ENCODE peak calls at places on chromosomes 2 and 18, in four cellular contexts. M, Y, C and F are unnamed samples.

GRCh38 chr2:175207741-175208438 is 26.4 kb upstream of the ATP5MC3 start:
- DNase-seq in M (no peak), Y (peak), C (peak), F (no peak)

GRCh38 chr2:144514731-144515424 is 5.0 kb downstream of the ZEB2 start:
- DNase-seq in M (no peak), Y (no peak), C (no peak), F (no peak)

GRCh38 chr2:183244300-183244849 is 120.1 kb downstream of the NUP35 start:
- DNase-seq in M (no peak), Y (peak), C (no peak), F (no peak)

GRCh38 chr2:140526575-140526974 is 1604.2 kb downstream of the LRP1B start:
- DNase-seq in M (no peak), Y (no peak), C (no peak), F (no peak)

GRCh38 chr2:199692489-199692888 is 158.5 kb downstream of the FTCDNL1 start:
- DNase-seq in M (no peak), Y (peak), C (no peak), F (no peak)

GRCh38 chr2:227597993-227598392 is 700 bp upstream of the SCYGR2 start:
- DNase-seq in M (no peak), Y (no peak), C (no peak), F (no peak)

GRCh38 chr18:55585586-55586521 is 2.1 kb downstream of the TCF4 start:
- DNase-seq in M (no peak), Y (no peak), C (no peak), F (no peak)

GRCh38 chr2:238169021-238169707 is 10.4 kb downstream of the ERFE start:
- DNase-seq in M (peak), Y (peak), C (no peak), F (peak)

GRCh38 chr2:167292430-167293171 is 404.3 kb downstream of the XIRP2 start:
- DNase-seq in M (peak), Y (peak), C (peak), F (peak)

GRCh38 chr18:61669320-61669719 is 223.5 kb downstream of the RNF152 start:
- DNase-seq in M (no peak), Y (no peak), C (no peak), F (no peak)

GRCh38 chr18:14941256-14941655 is 193.3 kb downstream of the ANKRD30B start:
- DNase-seq in M (no peak), Y (no peak), C (no peak), F (no peak)

GRCh38 chr2:201965550-201965949 is 68.1 kb upstream of the FZD7 start:
- DNase-seq in M (no peak), Y (no peak), C (no peak), F (no peak)

GRCh38 chr2:207676827-207677354 is 34.5 kb upstream of the CCNYL1 start:
- DNase-seq in M (no peak), Y (peak), C (no peak), F (no peak)

GRCh38 chr2:9228088-9228751 is 21.6 kb downstream of the ASAP2 start:
- DNase-seq in M (no peak), Y (no peak), C (no peak), F (no peak)

GRCh38 chr2:236073867-236074655 is 94.1 kb downstream of the GBX2 start:
- DNase-seq in M (no peak), Y (no peak), C (no peak), F (no peak)

GRCh38 chr2:129402076-129402475 is 577.4 kb upstream of the RAB6C start:
- DNase-seq in M (no peak), Y (no peak), C (no peak), F (no peak)

GRCh38 chr2:96788393-96789244 is 27.4 kb upstream of the CNNM3 start:
- DNase-seq in M (no peak), Y (peak), C (no peak), F (peak)

GRCh38 chr2:241473399-241473798 is 35.0 kb downstream of the STK25 start:
- DNase-seq in M (no peak), Y (no peak), C (no peak), F (no peak)

GRCh38 chr2:2668681-2669265 is 337.7 kb upstream of the MYT1L start:
- DNase-seq in M (no peak), Y (no peak), C (no peak), F (peak)

GRCh38 chr2:38875227-38875575 is 533 bp downstream of the DHX57 start:
- DNase-seq in M (no peak), Y (no peak), C (no peak), F (no peak)

GRCh38 chr2:179593323-179593722 is 268.1 kb downstream of the ZNF385B start:
- DNase-seq in M (no peak), Y (no peak), C (no peak), F (no peak)

GRCh38 chr18:55031979-55032378 is 72.7 kb upstream of the CCDC68 start:
- DNase-seq in M (no peak), Y (peak), C (no peak), F (no peak)

GRCh38 chr18:24404591-24404990 is 7.0 kb upstream of the OSBPL1A start:
- DNase-seq in M (no peak), Y (no peak), C (no peak), F (no peak)

GRCh38 chr18:24400587-24400986 is 3.0 kb upstream of the OSBPL1A start:
- DNase-seq in M (no peak), Y (no peak), C (no peak), F (no peak)

GRCh38 chr18:24398515-24398914 is 891 bp upstream of the OSBPL1A start:
- DNase-seq in M (no peak), Y (peak), C (no peak), F (no peak)

GRCh38 chr18:24402209-24402785 is 4.7 kb upstream of the OSBPL1A start:
- DNase-seq in M (no peak), Y (no peak), C (no peak), F (no peak)

DNA sequence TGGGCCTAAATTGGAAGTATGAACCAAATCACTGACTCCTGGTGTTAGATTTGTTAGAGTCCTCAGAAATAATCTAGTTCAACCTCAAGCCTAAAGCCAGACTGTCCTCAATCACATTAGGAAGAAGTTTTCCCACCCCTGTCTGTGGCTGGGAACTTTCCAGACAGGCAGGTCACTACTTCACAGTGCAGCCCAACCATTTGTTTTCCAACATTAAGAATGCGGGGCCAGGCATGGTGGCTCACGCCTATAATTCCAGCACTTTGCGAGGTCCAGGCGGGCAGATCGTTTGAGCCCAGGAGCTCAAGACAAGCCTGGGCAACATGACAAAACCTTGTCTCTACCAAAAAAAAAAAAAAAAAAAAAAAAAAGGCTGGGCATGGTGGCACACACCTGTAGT is 5.5 kb upstream of the OSBPL1A start:
- DNase-seq in M (no peak), Y (no peak), C (no peak), F (no peak)
- TF ChIP-seq POLR2A in M (no peak), Y (no peak), C (no peak), F (no peak)

DNA sequence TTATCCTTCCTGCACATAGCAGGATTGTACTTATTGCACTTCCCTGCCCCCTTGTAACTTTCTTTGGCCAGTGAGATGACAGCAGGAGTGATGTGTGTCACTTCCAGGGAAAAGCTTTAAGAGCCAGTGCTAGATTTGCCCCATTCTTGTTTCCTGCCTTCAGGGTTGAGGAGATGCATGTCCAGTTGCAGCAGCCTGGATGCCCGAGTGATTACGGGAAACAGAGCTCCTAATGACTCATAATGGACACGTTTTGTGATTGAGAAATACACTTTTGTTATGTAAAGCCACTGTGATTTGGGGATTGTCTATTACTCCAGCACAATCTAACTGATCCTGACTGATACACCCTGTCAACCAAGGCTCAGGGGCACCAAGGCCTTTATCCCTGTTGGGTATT is 5.0 kb upstream of the TET3 start:
- DNase-seq in M (no peak), Y (peak), C (no peak), F (no peak)
- H3K27ac ChIP-seq in M (no peak), Y (no peak), C (no peak), F (no peak)

DNA sequence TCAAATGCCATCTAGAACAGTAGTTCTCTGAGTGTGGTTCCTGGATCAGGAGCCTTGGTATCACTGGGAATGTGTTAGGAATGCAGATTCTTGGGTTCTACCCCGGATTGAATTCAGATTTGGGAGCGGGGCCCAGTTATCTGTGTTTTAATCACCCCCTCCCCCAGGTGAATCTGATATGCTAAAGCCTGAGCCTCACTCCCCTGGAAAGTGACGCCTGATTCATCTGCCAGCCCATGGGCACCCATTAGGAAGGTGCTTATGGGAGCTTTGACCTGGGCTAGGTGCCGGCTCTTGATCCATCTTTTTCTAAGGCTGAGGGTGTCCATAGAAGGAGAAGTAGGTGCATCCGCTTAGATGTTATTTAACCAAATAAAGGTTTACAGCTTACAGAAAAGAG is 199.4 kb downstream of the NEDD4L start:
- DNase-seq in M (no peak), Y (no peak), C (no peak), F (no peak)
- H3K4me3 ChIP-seq in M (no peak), Y (no peak), C (no peak), F (no peak)

DNA sequence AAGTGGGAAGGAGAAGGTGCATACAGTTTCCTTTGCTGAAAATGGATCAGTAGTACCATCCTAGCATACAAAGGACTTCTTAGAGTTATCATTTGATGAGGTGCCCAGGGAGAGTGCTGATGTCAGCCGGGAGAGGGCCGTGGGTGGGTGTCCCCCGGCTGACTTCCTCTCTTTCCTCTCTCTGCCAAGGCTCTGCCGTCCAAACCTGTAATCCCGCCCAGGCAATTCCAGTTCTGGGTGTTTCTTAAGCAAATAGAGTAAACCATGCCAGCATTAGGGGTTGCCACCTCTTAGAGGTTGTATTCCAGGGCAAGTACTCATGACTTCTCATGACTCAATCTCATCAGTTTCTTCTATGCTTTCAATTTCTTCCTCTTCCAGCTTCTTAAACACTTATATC is 117.2 kb downstream of the GATA6 start:
- DNase-seq in M (no peak), Y (peak), C (peak), F (no peak)
- TF ChIP-seq POLR2A in M (no peak), Y (no peak), C (no peak), F (no peak)

DNA sequence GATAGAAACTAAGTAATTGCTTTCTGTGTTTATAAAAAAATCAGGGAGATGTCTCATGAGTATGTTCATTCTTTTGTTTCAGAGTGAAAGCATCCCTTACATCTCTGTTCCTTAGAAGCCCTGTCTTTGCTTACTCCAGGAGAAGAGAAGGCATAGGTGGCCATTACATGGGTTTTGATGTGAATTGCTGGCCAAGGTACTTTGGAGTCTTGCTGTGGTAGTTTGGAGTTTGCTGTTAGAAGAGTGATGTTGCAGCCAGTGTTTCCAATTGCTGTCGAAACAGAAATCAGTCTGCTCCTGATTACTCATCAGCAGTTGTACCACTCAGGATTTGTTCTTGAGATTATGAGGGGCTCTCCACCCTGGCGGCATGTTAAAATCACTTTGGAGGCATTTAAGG is 97.8 kb upstream of the KLHL14 start:
- DNase-seq in M (no peak), Y (no peak), C (no peak), F (no peak)
- H3K27ac ChIP-seq in M (no peak), Y (no peak), C (no peak), F (no peak)

DNA sequence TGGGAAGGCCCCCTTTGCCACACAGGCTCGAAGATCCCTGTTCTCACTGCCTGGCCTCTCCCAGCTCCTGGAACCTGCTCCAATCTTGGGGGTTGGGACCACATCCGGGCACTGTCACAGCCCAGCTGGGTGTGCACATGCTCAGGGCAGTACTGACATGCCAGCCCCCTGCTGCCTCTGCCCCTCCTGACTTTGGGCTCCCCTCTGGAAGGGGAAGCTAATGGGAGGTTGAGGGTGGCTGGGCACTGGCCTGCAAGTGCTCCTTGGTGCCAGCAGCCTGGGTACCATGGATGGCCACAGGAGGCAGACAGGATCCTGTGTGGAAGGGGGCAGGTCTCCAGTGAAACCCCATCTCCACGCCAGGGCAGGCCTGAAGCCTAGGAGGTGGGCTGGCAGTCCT is 126.1 kb upstream of the NOL4 start:
- DNase-seq in M (no peak), Y (no peak), C (no peak), F (no peak)
- H3K4me3 ChIP-seq in M (no peak), Y (no peak), C (no peak), F (no peak)

GRCh38 chr2:105438104-105438929 is 39.5 kb upstream of the FHL2 start:
- DNase-seq in M (no peak), Y (peak), C (no peak), F (no peak)
- TF ChIP-seq POLR2A in M (no peak), Y (no peak), C (no peak), F (no peak)

GRCh38 chr2:197306691-197307030 is 3.9 kb downstream of the ANKRD44 start:
- DNase-seq in M (no peak), Y (peak), C (peak), F (peak)

GRCh38 chr2:197307933-197308521 is 2.6 kb downstream of the ANKRD44 start:
- DNase-seq in M (no peak), Y (no peak), C (no peak), F (no peak)

GRCh38 chr2:197306024-197306690 is 4.4 kb downstream of the ANKRD44 start:
- DNase-seq in M (no peak), Y (no peak), C (no peak), F (no peak)

GRCh38 chr2:197307236-197307932 is 3.2 kb downstream of the ANKRD44 start:
- DNase-seq in M (no peak), Y (no peak), C (no peak), F (no peak)

DNA sequence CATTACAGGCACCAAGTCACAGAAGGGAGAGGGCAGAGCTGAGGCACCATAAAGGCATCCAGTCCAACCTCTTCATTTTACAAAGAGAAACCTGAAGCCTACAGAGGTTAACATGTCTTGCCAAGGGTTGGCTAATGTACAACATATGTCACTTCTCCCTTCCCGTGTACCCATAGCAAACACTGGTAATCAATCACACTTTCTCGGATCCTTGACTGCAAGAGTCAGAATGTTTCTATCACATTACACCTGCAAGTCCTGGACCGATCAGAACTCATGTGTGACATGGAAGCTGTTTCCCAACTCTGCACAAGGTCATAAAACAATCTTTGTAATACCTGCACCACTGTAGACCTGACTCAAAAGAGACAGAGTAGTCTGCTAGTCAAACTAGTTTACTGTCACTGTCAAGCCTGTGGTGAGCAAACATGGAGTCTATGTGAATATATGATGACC is 6.0 kb downstream of the ANKRD44 start:
- DNase-seq in M (no peak), Y (peak), C (no peak), F (no peak)
- H3K27ac ChIP-seq in M (peak), Y (no peak), C (no peak), F (no peak)